ENCODE peak calls at places on chromosome 11, in ten cellular contexts. One of them, this sample, is unnamed.

GRCh38 chr11:46679252-46680163 is 20.9 kb downstream of the ARHGAP1 start:
- DNase-seq in chondrocyte: peak; percentile 79
- DNase-seq in esophagus squamous epithelium: no peak
- DNase-seq in foreskin fibroblast: no peak
- DNase-seq in Calu3: no peak
- DNase-seq in LNCaP clone FGC: no peak
- DNase-seq in heart right ventricle: no peak
- DNase-seq in CD4-positive, alpha-beta T cell: no peak
- DNase-seq in cardiac muscle cell: no peak
- DNase-seq in cardiac fibroblast: no peak
- DNase-seq in this sample: no peak

GRCh38 chr11:134529212-134530096 is 117.4 kb upstream of the B3GAT1 start:
- DNase-seq in chondrocyte: peak; percentile 66
- DNase-seq in esophagus squamous epithelium: no peak
- DNase-seq in foreskin fibroblast: no peak
- DNase-seq in Calu3: no peak
- DNase-seq in LNCaP clone FGC: no peak
- DNase-seq in heart right ventricle: peak; percentile 2
- DNase-seq in CD4-positive, alpha-beta T cell: no peak
- DNase-seq in cardiac muscle cell: no peak
- DNase-seq in cardiac fibroblast: no peak
- DNase-seq in this sample: no peak

GRCh38 chr11:28922351-28922981 is 814.3 kb downstream of the METTL15 start:
- DNase-seq in chondrocyte: no peak
- DNase-seq in esophagus squamous epithelium: no peak
- DNase-seq in foreskin fibroblast: no peak
- DNase-seq in Calu3: no peak
- DNase-seq in LNCaP clone FGC: no peak
- DNase-seq in heart right ventricle: no peak
- DNase-seq in CD4-positive, alpha-beta T cell: no peak
- DNase-seq in cardiac muscle cell: no peak
- DNase-seq in cardiac fibroblast: peak; percentile 64
- DNase-seq in this sample: no peak

GRCh38 chr11:35047179-35047578 is 91.8 kb upstream of the CD44 start:
- DNase-seq in chondrocyte: no peak
- DNase-seq in esophagus squamous epithelium: no peak
- DNase-seq in foreskin fibroblast: no peak
- DNase-seq in Calu3: no peak
- DNase-seq in LNCaP clone FGC: no peak
- DNase-seq in heart right ventricle: no peak
- DNase-seq in CD4-positive, alpha-beta T cell: peak; percentile 56
- DNase-seq in cardiac muscle cell: no peak
- DNase-seq in cardiac fibroblast: no peak
- DNase-seq in this sample: no peak

GRCh38 chr11:47111318-47111804 is 65.3 kb downstream of the ARFGAP2 start:
- DNase-seq in chondrocyte: no peak
- DNase-seq in esophagus squamous epithelium: no peak
- DNase-seq in foreskin fibroblast: no peak
- DNase-seq in Calu3: no peak
- DNase-seq in LNCaP clone FGC: no peak
- DNase-seq in heart right ventricle: no peak
- DNase-seq in CD4-positive, alpha-beta T cell: no peak
- DNase-seq in cardiac muscle cell: no peak
- DNase-seq in cardiac fibroblast: no peak
- DNase-seq in this sample: no peak

GRCh38 chr11:65987336-65987735 is 14.6 kb downstream of the EIF1AD start:
- DNase-seq in chondrocyte: no peak
- DNase-seq in esophagus squamous epithelium: no peak
- DNase-seq in foreskin fibroblast: no peak
- DNase-seq in Calu3: no peak
- DNase-seq in LNCaP clone FGC: no peak
- DNase-seq in heart right ventricle: no peak
- DNase-seq in CD4-positive, alpha-beta T cell: no peak
- DNase-seq in cardiac muscle cell: no peak
- DNase-seq in cardiac fibroblast: no peak
- DNase-seq in this sample: no peak

GRCh38 chr11:22634897-22635629 is 9.4 kb upstream of the FANCF start:
- DNase-seq in chondrocyte: no peak
- DNase-seq in esophagus squamous epithelium: no peak
- DNase-seq in foreskin fibroblast: peak; percentile 6
- DNase-seq in Calu3: peak; percentile 32
- DNase-seq in LNCaP clone FGC: no peak
- DNase-seq in heart right ventricle: no peak
- DNase-seq in CD4-positive, alpha-beta T cell: no peak
- DNase-seq in cardiac muscle cell: no peak
- DNase-seq in cardiac fibroblast: peak; percentile 26
- DNase-seq in this sample: no peak

GRCh38 chr11:63906585-63906984 is 10.4 kb downstream of the RCOR2 start:
- DNase-seq in chondrocyte: no peak
- DNase-seq in esophagus squamous epithelium: no peak
- DNase-seq in foreskin fibroblast: no peak
- DNase-seq in Calu3: peak; percentile 35
- DNase-seq in LNCaP clone FGC: no peak
- DNase-seq in heart right ventricle: no peak
- DNase-seq in CD4-positive, alpha-beta T cell: peak; percentile 54
- DNase-seq in cardiac muscle cell: no peak
- DNase-seq in cardiac fibroblast: peak; percentile 39
- DNase-seq in this sample: no peak

GRCh38 chr11:29333993-29334780 is 682.6 kb downstream of the KCNA4 start:
- DNase-seq in chondrocyte: no peak
- DNase-seq in esophagus squamous epithelium: no peak
- DNase-seq in foreskin fibroblast: peak; percentile 43
- DNase-seq in Calu3: peak; percentile 10
- DNase-seq in LNCaP clone FGC: no peak
- DNase-seq in heart right ventricle: no peak
- DNase-seq in CD4-positive, alpha-beta T cell: no peak
- DNase-seq in cardiac muscle cell: peak; percentile 42
- DNase-seq in cardiac fibroblast: peak; percentile 72
- DNase-seq in this sample: no peak

GRCh38 chr11:78417888-78418583 is 416 bp upstream of the GAB2 start:
- DNase-seq in chondrocyte: no peak
- DNase-seq in esophagus squamous epithelium: peak; percentile 19
- DNase-seq in foreskin fibroblast: peak; percentile 78
- DNase-seq in Calu3: peak; percentile 86
- DNase-seq in LNCaP clone FGC: no peak
- DNase-seq in heart right ventricle: peak; percentile 83
- DNase-seq in CD4-positive, alpha-beta T cell: peak; percentile 81
- DNase-seq in cardiac muscle cell: peak; percentile 91
- DNase-seq in cardiac fibroblast: peak; percentile 87
- DNase-seq in this sample: no peak

GRCh38 chr11:27161071-27161470 is 120.5 kb downstream of the BBOX1 start:
- DNase-seq in chondrocyte: no peak
- DNase-seq in esophagus squamous epithelium: no peak
- DNase-seq in foreskin fibroblast: peak; percentile 55
- DNase-seq in Calu3: no peak
- DNase-seq in LNCaP clone FGC: no peak
- DNase-seq in heart right ventricle: no peak
- DNase-seq in CD4-positive, alpha-beta T cell: no peak
- DNase-seq in cardiac muscle cell: no peak
- DNase-seq in cardiac fibroblast: no peak
- DNase-seq in this sample: no peak

DNA sequence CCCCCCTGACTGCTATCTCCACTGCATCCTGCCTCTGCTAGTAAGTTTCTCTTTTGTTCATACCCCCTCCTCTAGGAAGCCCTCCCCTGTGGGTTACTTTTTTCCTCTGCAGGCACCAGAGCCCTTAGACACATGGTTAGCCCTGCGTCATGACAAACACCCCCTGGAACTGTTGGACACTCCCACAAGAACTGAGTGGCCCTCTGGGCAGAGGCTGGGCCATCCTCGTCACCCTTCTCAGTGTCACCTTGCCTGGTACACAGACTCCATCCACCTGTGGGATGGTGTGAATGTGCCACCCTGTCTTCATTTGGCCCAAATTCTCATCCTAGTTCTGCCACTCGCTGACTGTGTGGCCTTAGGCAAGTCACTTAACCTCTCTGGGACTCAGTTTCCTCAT is 4.1 kb upstream of the RAB3IL1 start:
- DNase-seq in chondrocyte: no peak
- DNase-seq in esophagus squamous epithelium: no peak
- DNase-seq in foreskin fibroblast: no peak
- DNase-seq in Calu3: no peak
- DNase-seq in LNCaP clone FGC: no peak
- DNase-seq in heart right ventricle: peak; percentile 5
- DNase-seq in CD4-positive, alpha-beta T cell: no peak
- DNase-seq in cardiac muscle cell: no peak
- DNase-seq in cardiac fibroblast: no peak
- DNase-seq in this sample: no peak
- TF ChIP-seq CTCF in chondrocyte: no peak
- TF ChIP-seq CTCF in esophagus squamous epithelium: no peak
- TF ChIP-seq CTCF in foreskin fibroblast: no peak
- TF ChIP-seq CTCF in Calu3: no peak
- TF ChIP-seq CTCF in LNCaP clone FGC: no peak
- TF ChIP-seq CTCF in heart right ventricle: no peak
- TF ChIP-seq CTCF in CD4-positive, alpha-beta T cell: no peak
- TF ChIP-seq CTCF in cardiac muscle cell: no peak
- TF ChIP-seq CTCF in cardiac fibroblast: no peak
- TF ChIP-seq CTCF in this sample: no peak

GRCh38 chr11:113774174-113774503 is 647 bp upstream of the ZW10 start:
- DNase-seq in chondrocyte: no peak
- DNase-seq in esophagus squamous epithelium: no peak
- DNase-seq in foreskin fibroblast: no peak
- DNase-seq in Calu3: no peak
- DNase-seq in LNCaP clone FGC: no peak
- DNase-seq in heart right ventricle: no peak
- DNase-seq in CD4-positive, alpha-beta T cell: no peak
- DNase-seq in cardiac muscle cell: no peak
- DNase-seq in cardiac fibroblast: no peak
- DNase-seq in this sample: no peak
- TF ChIP-seq CTCF in chondrocyte: peak; percentile 1
- TF ChIP-seq CTCF in esophagus squamous epithelium: no peak
- TF ChIP-seq CTCF in foreskin fibroblast: no peak
- TF ChIP-seq CTCF in Calu3: no peak
- TF ChIP-seq CTCF in LNCaP clone FGC: no peak
- TF ChIP-seq CTCF in heart right ventricle: no peak
- TF ChIP-seq CTCF in CD4-positive, alpha-beta T cell: peak; percentile 38
- TF ChIP-seq CTCF in cardiac muscle cell: no peak
- TF ChIP-seq CTCF in cardiac fibroblast: no peak
- TF ChIP-seq CTCF in this sample: no peak

GRCh38 chr11:8566613-8567210 is 27.3 kb downstream of the STK33 start:
- DNase-seq in chondrocyte: no peak
- DNase-seq in esophagus squamous epithelium: no peak
- DNase-seq in foreskin fibroblast: peak; percentile 26
- DNase-seq in Calu3: no peak
- DNase-seq in LNCaP clone FGC: no peak
- DNase-seq in heart right ventricle: no peak
- DNase-seq in CD4-positive, alpha-beta T cell: no peak
- DNase-seq in cardiac muscle cell: peak; percentile 50
- DNase-seq in cardiac fibroblast: peak; percentile 64
- DNase-seq in this sample: peak; percentile 12

GRCh38 chr11:8561461-8561860 is 32.6 kb downstream of the STK33 start:
- DNase-seq in chondrocyte: no peak
- DNase-seq in esophagus squamous epithelium: no peak
- DNase-seq in foreskin fibroblast: no peak
- DNase-seq in Calu3: no peak
- DNase-seq in LNCaP clone FGC: no peak
- DNase-seq in heart right ventricle: no peak
- DNase-seq in CD4-positive, alpha-beta T cell: no peak
- DNase-seq in cardiac muscle cell: no peak
- DNase-seq in cardiac fibroblast: no peak
- DNase-seq in this sample: no peak

GRCh38 chr11:8567597-8568198 is 26.3 kb downstream of the STK33 start:
- DNase-seq in chondrocyte: no peak
- DNase-seq in esophagus squamous epithelium: no peak
- DNase-seq in foreskin fibroblast: no peak
- DNase-seq in Calu3: no peak
- DNase-seq in LNCaP clone FGC: no peak
- DNase-seq in heart right ventricle: no peak
- DNase-seq in CD4-positive, alpha-beta T cell: no peak
- DNase-seq in cardiac muscle cell: no peak
- DNase-seq in cardiac fibroblast: peak; percentile 2
- DNase-seq in this sample: no peak

DNA sequence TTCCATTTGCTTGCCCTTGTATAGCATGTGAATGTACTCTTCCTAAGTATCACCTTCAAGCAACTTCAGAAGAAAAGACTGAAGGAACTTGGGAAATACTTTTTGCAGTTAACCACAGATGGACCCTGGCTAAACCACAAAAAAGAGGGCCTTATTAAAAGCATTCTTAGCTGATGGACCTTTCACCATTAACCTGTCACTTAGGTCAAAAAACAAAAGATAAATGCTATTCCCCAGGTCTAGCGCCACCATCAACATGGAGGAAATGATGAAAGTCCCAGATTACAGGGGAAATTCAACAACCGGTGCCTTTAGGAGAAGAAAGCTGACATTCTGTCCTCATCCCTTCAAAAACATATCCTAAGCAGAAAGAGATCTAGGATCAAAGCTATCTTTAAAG is 29.5 kb downstream of the STK33 start:
- DNase-seq in chondrocyte: no peak
- DNase-seq in esophagus squamous epithelium: no peak
- DNase-seq in foreskin fibroblast: no peak
- DNase-seq in Calu3: no peak
- DNase-seq in LNCaP clone FGC: no peak
- DNase-seq in heart right ventricle: no peak
- DNase-seq in CD4-positive, alpha-beta T cell: no peak
- DNase-seq in cardiac muscle cell: no peak
- DNase-seq in cardiac fibroblast: no peak
- DNase-seq in this sample: no peak
- TF ChIP-seq CTCF in chondrocyte: no peak
- TF ChIP-seq CTCF in esophagus squamous epithelium: no peak
- TF ChIP-seq CTCF in foreskin fibroblast: no peak
- TF ChIP-seq CTCF in Calu3: no peak
- TF ChIP-seq CTCF in LNCaP clone FGC: no peak
- TF ChIP-seq CTCF in heart right ventricle: no peak
- TF ChIP-seq CTCF in CD4-positive, alpha-beta T cell: no peak
- TF ChIP-seq CTCF in cardiac muscle cell: no peak
- TF ChIP-seq CTCF in cardiac fibroblast: no peak
- TF ChIP-seq CTCF in this sample: no peak

GRCh38 chr11:614091-614582 is 1.6 kb downstream of the IRF7 start:
- DNase-seq in chondrocyte: no peak
- DNase-seq in esophagus squamous epithelium: no peak
- DNase-seq in foreskin fibroblast: no peak
- DNase-seq in Calu3: no peak
- DNase-seq in LNCaP clone FGC: no peak
- DNase-seq in heart right ventricle: no peak
- DNase-seq in CD4-positive, alpha-beta T cell: no peak
- DNase-seq in cardiac muscle cell: no peak
- DNase-seq in cardiac fibroblast: no peak
- DNase-seq in this sample: no peak

GRCh38 chr11:611001-611996 is 4.5 kb downstream of the IRF7 start:
- DNase-seq in chondrocyte: no peak
- DNase-seq in esophagus squamous epithelium: no peak
- DNase-seq in foreskin fibroblast: no peak
- DNase-seq in Calu3: no peak
- DNase-seq in LNCaP clone FGC: no peak
- DNase-seq in heart right ventricle: no peak
- DNase-seq in CD4-positive, alpha-beta T cell: no peak
- DNase-seq in cardiac muscle cell: no peak
- DNase-seq in cardiac fibroblast: no peak
- DNase-seq in this sample: no peak

GRCh38 chr11:613369-613968 is 2.3 kb downstream of the IRF7 start:
- DNase-seq in chondrocyte: peak; percentile 95
- DNase-seq in esophagus squamous epithelium: peak; percentile 48
- DNase-seq in foreskin fibroblast: peak; percentile 41
- DNase-seq in Calu3: peak; percentile 66
- DNase-seq in LNCaP clone FGC: peak; percentile 51
- DNase-seq in heart right ventricle: peak; percentile 61
- DNase-seq in CD4-positive, alpha-beta T cell: peak; percentile 81
- DNase-seq in cardiac muscle cell: peak; percentile 80
- DNase-seq in cardiac fibroblast: peak; percentile 57
- DNase-seq in this sample: no peak

GRCh38 chr11:612961-613300 is 2.8 kb downstream of the IRF7 start:
- DNase-seq in chondrocyte: no peak
- DNase-seq in esophagus squamous epithelium: no peak
- DNase-seq in foreskin fibroblast: no peak
- DNase-seq in Calu3: no peak
- DNase-seq in LNCaP clone FGC: no peak
- DNase-seq in heart right ventricle: no peak
- DNase-seq in CD4-positive, alpha-beta T cell: no peak
- DNase-seq in cardiac muscle cell: no peak
- DNase-seq in cardiac fibroblast: no peak
- DNase-seq in this sample: no peak

GRCh38 chr11:612201-612960 is 3.4 kb downstream of the IRF7 start:
- DNase-seq in chondrocyte: peak; percentile 93
- DNase-seq in esophagus squamous epithelium: no peak
- DNase-seq in foreskin fibroblast: peak; percentile 32
- DNase-seq in Calu3: peak; percentile 55
- DNase-seq in LNCaP clone FGC: peak; percentile 11
- DNase-seq in heart right ventricle: no peak
- DNase-seq in CD4-positive, alpha-beta T cell: no peak
- DNase-seq in cardiac muscle cell: no peak
- DNase-seq in cardiac fibroblast: peak; percentile 22
- DNase-seq in this sample: no peak
- TF ChIP-seq CTCF in chondrocyte: peak; percentile 49
- TF ChIP-seq CTCF in esophagus squamous epithelium: peak; percentile 37
- TF ChIP-seq CTCF in foreskin fibroblast: peak; percentile 12
- TF ChIP-seq CTCF in Calu3: no peak
- TF ChIP-seq CTCF in LNCaP clone FGC: peak; percentile 22
- TF ChIP-seq CTCF in heart right ventricle: no peak
- TF ChIP-seq CTCF in CD4-positive, alpha-beta T cell: no peak
- TF ChIP-seq CTCF in cardiac muscle cell: peak; percentile 13
- TF ChIP-seq CTCF in cardiac fibroblast: peak; percentile 39
- TF ChIP-seq CTCF in this sample: peak; percentile 4